ENCODE peak calls at places on chromosomes 7 and 10, in eight cellular contexts. L, A, T, Z, P, Y, E and B are unnamed samples.

GRCh38 chr7:127396184-127396583 is 3.7 kb upstream of the ZNF800 start:
- DNase-seq in Z (no peak), A (no peak), P (no peak), T (no peak), E (no peak), Y (peak), L (no peak), B (peak)

GRCh38 chr10:97539523-97540200 is 32.9 kb upstream of the ANKRD2 start:
- DNase-seq in L (no peak), E (no peak), A (no peak), Y (no peak), P (peak), Z (no peak), T (no peak), B (no peak)

GRCh38 chr7:94630855-94631254 is 25.1 kb downstream of the SGCE start:
- DNase-seq in L (no peak), A (no peak), P (no peak), Z (no peak), Y (no peak), E (no peak), T (no peak), B (no peak)

GRCh38 chr7:84236398-84236797 is 41.8 kb upstream of the SEMA3A start:
- DNase-seq in E (no peak), L (no peak), P (peak), T (peak), Y (no peak), A (peak), Z (no peak), B (no peak)

GRCh38 chr7:47502240-47502877 is 79.6 kb downstream of the TNS3 start:
- DNase-seq in E (no peak), T (no peak), P (no peak), Z (no peak), Y (no peak), L (no peak), A (no peak), B (no peak)

GRCh38 chr7:27170936-27171635 is 3.0 kb downstream of the HOXA10 start:
- DNase-seq in A (no peak), E (no peak), Z (no peak), P (no peak), Y (no peak), L (no peak), T (no peak), B (no peak)

GRCh38 chr10:74600170-74600569 is 226.2 kb upstream of the KAT6B start:
- DNase-seq in E (no peak), A (no peak), T (no peak), P (no peak), Y (no peak), Z (no peak), L (no peak), B (no peak)

GRCh38 chr10:30813872-30814471 is 184.4 kb upstream of the LYZL2 start:
- DNase-seq in L (no peak), A (no peak), P (peak), Z (no peak), T (no peak), E (no peak), Y (no peak), B (no peak)

GRCh38 chr7:54672519-54672918 is 86.5 kb downstream of the SEC61G start:
- DNase-seq in T (no peak), E (no peak), P (no peak), Y (no peak), A (no peak), L (no peak), Z (no peak), B (no peak)

GRCh38 chr7:415646-416525 is 103.8 kb downstream of the PDGFA start:
- DNase-seq in P (no peak), L (no peak), T (no peak), Z (no peak), A (no peak), Y (no peak), E (no peak), B (no peak)

GRCh38 chr7:13197501-13197900 is 510.1 kb downstream of the ARL4A start:
- DNase-seq in E (no peak), P (peak), L (no peak), Y (no peak), T (no peak), A (no peak), Z (no peak), B (no peak)

GRCh38 chr7:70068531-70068930 is 470.3 kb downstream of the AUTS2 start:
- DNase-seq in L (no peak), A (no peak), E (no peak), T (no peak), P (no peak), Z (no peak), Y (no peak), B (no peak)

GRCh38 chr7:101856488-101857357 is 39.3 kb downstream of the CUX1 start:
- DNase-seq in L (peak), T (peak), P (peak), E (peak), A (peak), Z (peak), Y (peak), B (peak)